ENCODE peak calls at places on chromosomes 12 and 14, in six cellular contexts. O, C, Z, G, A and U are unnamed samples.

GRCh38 chr12:79689477-79690155 is 1.1 kb downstream of the PAWR start:
- DNase-seq in Z (peak), C (no peak), O (no peak), G (peak), A (peak), U (peak)

GRCh38 chr14:59632381-59632780 is 55.8 kb upstream of the CCDC175 start:
- DNase-seq in G (no peak), O (peak), Z (peak), A (no peak), C (no peak), U (peak)

GRCh38 chr12:25200703-25201102 is 5.7 kb downstream of the ETFRF1 start:
- DNase-seq in A (no peak), O (peak), C (no peak), G (no peak), Z (no peak), U (no peak)

GRCh38 chr12:124688356-124688992 is 121.1 kb upstream of the NCOR2 start:
- DNase-seq in Z (no peak), G (no peak), O (peak), C (no peak), A (no peak), U (no peak)

GRCh38 chr14:52950410-52950897 is 396 bp downstream of the FERMT2 start:
- DNase-seq in G (peak), C (peak), Z (no peak), A (peak), O (peak), U (no peak)

GRCh38 chr14:26597136-26598080 is at the start of gene NOVA1:
- DNase-seq in A (peak), O (peak), Z (no peak), C (no peak), G (no peak), U (no peak)

GRCh38 chr12:65449400-65449799 is 170.9 kb downstream of the MSRB3 start:
- DNase-seq in A (no peak), G (no peak), O (peak), Z (no peak), C (no peak), U (no peak)

GRCh38 chr12:107912421-107913004 is 138.0 kb downstream of the ASCL4 start:
- DNase-seq in O (no peak), Z (peak), A (no peak), C (no peak), G (peak), U (peak)

GRCh38 chr14:68762944-68763831 is 29.7 kb downstream of the ZFP36L1 start:
- DNase-seq in G (no peak), A (peak), Z (no peak), C (no peak), O (peak), U (no peak)

GRCh38 chr14:20434701-20435453 is 1.1 kb downstream of the KLHL33 start:
- DNase-seq in G (no peak), Z (no peak), O (no peak), C (no peak), A (peak), U (no peak)

GRCh38 chr14:106790189-106791036 is 1264.0 kb downstream of the TMEM121 start:
- DNase-seq in C (peak), G (peak), A (peak), O (no peak), Z (peak), U (peak)

GRCh38 chr14:94113908-94114588 is 3.5 kb downstream of the IFI27 start:
- DNase-seq in O (peak), A (no peak), Z (no peak), G (no peak), C (peak), U (no peak)

GRCh38 chr14:74508292-74508731 is 14.7 kb downstream of the ISCA2 start:
- DNase-seq in G (no peak), C (peak), A (peak), O (no peak), Z (no peak), U (no peak)

GRCh38 chr14:105120056-105120455 is 48.5 kb downstream of the JAG2 start:
- DNase-seq in C (no peak), Z (no peak), O (no peak), G (no peak), A (no peak), U (no peak)

GRCh38 chr12:75862692-75863471 is 168.7 kb downstream of the PHLDA1 start:
- DNase-seq in A (no peak), G (no peak), C (no peak), Z (no peak), O (peak), U (no peak)

GRCh38 chr12:15173142-15173541 is 48.1 kb downstream of the RERG start:
- DNase-seq in Z (no peak), O (no peak), G (no peak), C (no peak), A (no peak), U (no peak)

GRCh38 chr12:68038650-68039049 is 49.4 kb downstream of the IFNG-AS1 start:
- DNase-seq in A (no peak), O (no peak), C (no peak), Z (no peak), G (no peak), U (no peak)

GRCh38 chr14:44767646-44768173 is 194.0 kb downstream of the KLHL28 start:
- DNase-seq in Z (no peak), G (no peak), A (no peak), O (no peak), C (no peak), U (no peak)

GRCh38 chr14:91509083-91509877 is 830 bp downstream of the PPP4R3A start:
- DNase-seq in Z (peak), C (no peak), G (no peak), O (no peak), A (peak), U (peak)

GRCh38 chr12:104535383-104535782 is 78.6 kb downstream of the CHST11 start:
- DNase-seq in C (no peak), A (no peak), O (peak), G (no peak), Z (no peak), U (no peak)

GRCh38 chr12:101372431-101372830 is 35.1 kb downstream of the ARL1 start:
- DNase-seq in Z (no peak), O (no peak), G (no peak), C (no peak), A (no peak), U (peak)

GRCh38 chr14:68655021-68655811 is 137.7 kb downstream of the ZFP36L1 start:
- DNase-seq in Z (no peak), O (no peak), A (peak), G (no peak), C (no peak), U (no peak)

GRCh38 chr14:62734831-62735230 is 310.4 kb downstream of the KCNH5 start:
- DNase-seq in C (no peak), A (no peak), O (no peak), Z (no peak), G (no peak), U (no peak)

GRCh38 chr12:26279908-26280307 is 84.5 kb downstream of the SSPN start:
- DNase-seq in O (no peak), A (no peak), Z (no peak), G (no peak), C (no peak), U (no peak)

GRCh38 chr12:19196959-19197630 is 67.6 kb downstream of the PLEKHA5 start:
- DNase-seq in C (no peak), G (no peak), Z (no peak), A (no peak), O (no peak), U (peak)

GRCh38 chr14:25887251-25887908 is 710.5 kb downstream of the NOVA1 start:
- DNase-seq in O (peak), Z (no peak), G (no peak), C (no peak), A (no peak), U (no peak)

GRCh38 chr12:55673638-55674037 is 34.1 kb downstream of the ITGA7 start:
- DNase-seq in G (no peak), A (no peak), Z (peak), O (no peak), C (no peak), U (peak)

GRCh38 chr12:64039285-64039871 is 182.7 kb downstream of the KICS2 start:
- DNase-seq in C (no peak), O (peak), A (no peak), G (no peak), Z (no peak), U (no peak)

GRCh38 chr12:131249291-131250027 is 295.8 kb downstream of the ADGRD1 start:
- DNase-seq in C (no peak), O (no peak), G (no peak), Z (no peak), A (no peak), U (no peak)

GRCh38 chr12:8692573-8692972 is 5.2 kb upstream of the RIMKLB start:
- DNase-seq in O (peak), A (peak), Z (peak), C (no peak), G (no peak), U (peak)

GRCh38 chr14:44945264-44945663 is 16.5 kb downstream of the KLHL28 start:
- DNase-seq in O (peak), C (no peak), A (no peak), Z (no peak), G (no peak), U (no peak)

GRCh38 chr12:2384029-2384386 is 331.2 kb downstream of the CACNA1C start:
- DNase-seq in O (no peak), A (no peak), Z (no peak), C (peak), G (no peak), U (no peak)

GRCh38 chr14:63564318-63564717 is 21.1 kb upstream of the PPP2R5E start:
- DNase-seq in Z (no peak), G (no peak), A (no peak), C (no peak), O (peak), U (no peak)

GRCh38 chr12:131487379-131488129 is 223.3 kb upstream of the SFSWAP start:
- DNase-seq in G (no peak), A (peak), O (no peak), C (no peak), Z (no peak), U (no peak)